ENCODE peak calls at places on chromosome 16, in seven cellular contexts. M, O, R, F, S, Q and J are unnamed samples.
A peak's percentile ranks its signal among the peaks of the same experiment; 100 is the strongest.

GRCh38 chr16:4386452-4386813 is 14.8 kb downstream of the VASN start:
- DNase-seq in M (no peak), O (no peak), R (no peak), F (no peak), S (no peak), Q (no peak), J (peak; percentile 50)

GRCh38 chr16:74682556-74682955 is 15.9 kb upstream of the RFWD3 start:
- DNase-seq in M (no peak), O (no peak), R (no peak), F (no peak), S (no peak), Q (no peak), J (no peak)

GRCh38 chr16:71460246-71460645 is 1.8 kb downstream of the ZNF23 start:
- DNase-seq in M (peak; percentile 88), O (peak; percentile 69), R (no peak), F (no peak), S (no peak), Q (no peak), J (no peak)

GRCh38 chr16:62021295-62021694 is 14.9 kb downstream of the CDH8 start:
- DNase-seq in M (no peak), O (no peak), R (no peak), F (no peak), S (no peak), Q (no peak), J (no peak)

GRCh38 chr16:81324808-81325207 is 10.0 kb downstream of the GAN start:
- DNase-seq in M (no peak), O (no peak), R (no peak), F (no peak), S (no peak), Q (no peak), J (no peak)

GRCh38 chr16:2874584-2875362 is 8.2 kb upstream of the FLYWCH2 start:
- DNase-seq in M (peak; percentile 61), O (peak; percentile 72), R (peak; percentile 62), F (peak; percentile 85), S (peak; percentile 82), Q (peak; percentile 87), J (peak; percentile 76)

GRCh38 chr16:67114793-67115192 is 5.1 kb downstream of the PHAF1 start:
- DNase-seq in M (peak; percentile 72), O (peak; percentile 50), R (no peak), F (no peak), S (no peak), Q (no peak), J (no peak)

GRCh38 chr16:87240211-87241134 is 76.7 kb downstream of the C16orf95 start:
- DNase-seq in M (peak; percentile 21), O (peak; percentile 44), R (no peak), F (no peak), S (no peak), Q (peak; percentile 87), J (no peak)

GRCh38 chr16:67928561-67929364 is 2.9 kb downstream of the CTRL start:
- DNase-seq in M (peak; percentile 43), O (peak; percentile 65), R (peak; percentile 48), F (peak; percentile 83), S (peak; percentile 72), Q (peak; percentile 63), J (peak; percentile 91)

GRCh38 chr16:2008009-2008526 is 1.6 kb downstream of the ZNF598 start:
- DNase-seq in M (peak; percentile 34), O (no peak), R (no peak), F (no peak), S (no peak), Q (peak; percentile 85), J (no peak)

GRCh38 chr16:15785386-15786059 is 71.3 kb downstream of the MYH11 start:
- DNase-seq in M (peak; percentile 53), O (no peak), R (no peak), F (no peak), S (no peak), Q (no peak), J (no peak)

GRCh38 chr16:22267764-22268163 is 29.4 kb upstream of the POLR3E start:
- DNase-seq in M (no peak), O (no peak), R (no peak), F (no peak), S (no peak), Q (no peak), J (no peak)

GRCh38 chr16:30925646-30926332 is 2.4 kb downstream of the FBXL19 start:
- DNase-seq in M (no peak), O (no peak), R (no peak), F (no peak), S (no peak), Q (no peak), J (no peak)

GRCh38 chr16:69143116-69143515 is 10.7 kb downstream of the UTP4 start:
- DNase-seq in M (no peak), O (peak; percentile 28), R (no peak), F (no peak), S (no peak), Q (no peak), J (no peak)

GRCh38 chr16:66824006-66824405 is 6.8 kb downstream of the NAE1 start:
- DNase-seq in M (peak; percentile 16), O (no peak), R (no peak), F (no peak), S (no peak), Q (no peak), J (no peak)

GRCh38 chr16:55297062-55297909 is 26.7 kb upstream of the IRX6 start:
- DNase-seq in M (peak; percentile 14), O (no peak), R (no peak), F (no peak), S (peak; percentile 26), Q (peak; percentile 5), J (no peak)

GRCh38 chr16:88870608-88871348 is 4.3 kb upstream of the PABPN1L start:
- DNase-seq in M (no peak), O (no peak), R (no peak), F (no peak), S (no peak), Q (no peak), J (no peak)

GRCh38 chr16:10564591-10564990 is 15.8 kb downstream of the EMP2 start:
- DNase-seq in M (no peak), O (no peak), R (no peak), F (no peak), S (no peak), Q (no peak), J (no peak)

GRCh38 chr16:1930338-1930720 is 12.1 kb upstream of the HS3ST6 start:
- DNase-seq in M (no peak), O (no peak), R (no peak), F (no peak), S (no peak), Q (no peak), J (no peak)

GRCh38 chr16:57559075-57559790 is 16.8 kb downstream of the ADGRG5 start:
- DNase-seq in M (no peak), O (no peak), R (no peak), F (no peak), S (no peak), Q (no peak), J (peak; percentile 16)

GRCh38 chr16:12131755-12132154 is 155.2 kb downstream of the SNX29 start:
- DNase-seq in M (no peak), O (no peak), R (no peak), F (no peak), S (no peak), Q (no peak), J (no peak)

GRCh38 chr16:12130691-12131302 is 154.3 kb downstream of the SNX29 start:
- DNase-seq in M (no peak), O (no peak), R (no peak), F (no peak), S (no peak), Q (no peak), J (no peak)

GRCh38 chr16:12133738-12134137 is 157.2 kb downstream of the SNX29 start:
- DNase-seq in M (peak; percentile 32), O (no peak), R (no peak), F (no peak), S (no peak), Q (no peak), J (no peak)

GRCh38 chr16:12132850-12133249 is 156.3 kb downstream of the SNX29 start:
- DNase-seq in M (no peak), O (no peak), R (no peak), F (no peak), S (no peak), Q (no peak), J (no peak)

DNA sequence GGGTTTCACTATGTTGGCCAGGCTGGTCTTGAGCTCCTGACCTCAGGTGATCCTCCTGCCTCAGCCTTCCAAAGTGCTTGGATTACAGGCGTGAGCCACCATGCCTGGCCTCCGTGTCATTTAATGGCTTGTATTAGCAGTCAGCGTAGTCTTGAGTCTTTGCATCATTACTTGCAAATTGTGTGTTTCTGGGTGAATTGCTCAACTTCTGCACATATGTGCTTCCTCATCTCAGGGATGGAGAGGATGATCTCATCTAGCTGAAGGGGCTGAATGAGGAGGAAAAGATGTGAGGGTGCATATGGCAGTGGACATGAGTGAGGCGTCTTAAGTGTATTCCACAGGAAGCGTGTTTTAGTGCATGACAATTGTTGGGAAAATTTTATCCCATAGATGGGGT is 155.8 kb downstream of the SNX29 start:
- DNase-seq in M (peak; percentile 80), O (peak; percentile 86), R (no peak), F (no peak), S (no peak), Q (no peak), J (no peak)
- H2AK5ac ChIP-seq in M (no peak overlapping the region), O (no peak overlapping the region), R (no peak overlapping the region), F (no peak overlapping the region), S (no peak overlapping the region), Q (no peak overlapping the region), J (no peak overlapping the region)

GRCh38 chr16:375212-375611 is 4.9 kb upstream of the MRPL28 start:
- DNase-seq in M (no peak), O (no peak), R (no peak), F (no peak), S (no peak), Q (no peak), J (no peak)
- H2AK5ac ChIP-seq in M (no peak overlapping the region), O (no peak overlapping the region), R (no peak overlapping the region), F (no peak overlapping the region), S (no peak overlapping the region), Q (no peak overlapping the region), J (no peak overlapping the region)

GRCh38 chr16:53803998-53804397 is 100.0 kb downstream of the FTO start:
- DNase-seq in M (no peak), O (no peak), R (no peak), F (no peak), S (no peak), Q (no peak), J (no peak)
- H2AK5ac ChIP-seq in M (no peak overlapping the region), O (no peak overlapping the region), R (no peak overlapping the region), F (no peak overlapping the region), S (no peak overlapping the region), Q (no peak overlapping the region), J (no peak overlapping the region)

GRCh38 chr16:7746971-7747370 is 414.3 kb downstream of the RBFOX1 start:
- DNase-seq in M (no peak), O (no peak), R (no peak), F (no peak), S (no peak), Q (no peak), J (no peak)

GRCh38 chr16:7744546-7745294 is 412.1 kb downstream of the RBFOX1 start:
- DNase-seq in M (no peak), O (no peak), R (no peak), F (no peak), S (no peak), Q (no peak), J (no peak)

GRCh38 chr16:7742626-7743025 is 410.0 kb downstream of the RBFOX1 start:
- DNase-seq in M (no peak), O (no peak), R (no peak), F (no peak), S (no peak), Q (no peak), J (no peak)

DNA sequence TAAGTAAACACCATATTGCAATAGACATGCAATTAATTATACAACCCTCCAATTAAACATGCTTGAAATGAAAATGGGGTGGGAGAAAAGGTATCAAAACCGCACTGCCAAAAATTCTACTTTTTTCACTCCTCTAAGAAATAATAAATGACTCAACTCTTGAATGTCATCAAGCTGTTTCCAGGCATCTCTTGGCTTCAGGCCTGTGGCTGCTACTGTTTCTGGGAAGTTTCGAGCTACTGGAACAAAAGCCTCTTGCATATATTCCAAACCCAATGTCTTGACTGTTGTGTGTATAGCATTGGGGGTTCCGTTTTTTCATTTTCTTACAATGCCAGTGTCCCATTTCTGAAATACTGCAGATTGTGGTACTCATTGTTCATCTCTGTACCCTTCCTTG is 412.7 kb downstream of the RBFOX1 start:
- DNase-seq in M (no peak), O (no peak), R (no peak), F (no peak), S (no peak), Q (no peak), J (no peak)
- H2AK5ac ChIP-seq in M (no peak overlapping the region), O (no peak overlapping the region), R (no peak overlapping the region), F (no peak overlapping the region), S (no peak overlapping the region), Q (no peak overlapping the region), J (no peak overlapping the region)